ENCODE peak calls at places on chromosomes 16 and 17, in ten cellular contexts. Q is small intestine; P is activated T-cell treated with anti-CD3 and anti-CD28 coated beads for 24 hours; Y is NCI-H1436; G is NCI-H510A treated with DMSO at 0.1 percent for 48 hours; L is CD8-positive, alpha-beta memory T cell; B is stimulated activated CD8-positive, alpha-beta memory T cell treated with anti-CD3 and anti-CD28 coated beads, Interleukin-4, amount 100 ng/mL, for 1 hour; H is EL; R is esophagus muscularis mucosa; J is A549. D is an unnamed sample.

GRCh38 chr17:21542991-21543390 is 149.3 kb upstream of the KCNJ18 start:
- DNase-seq in Q (no peak), P (no peak), Y (no peak), G (no peak), L (no peak), B (no peak), H (no peak), R (no peak), J (no peak), D (no peak)

GRCh38 chr16:88329726-88330700 is 52.7 kb upstream of the ZNF469 start:
- DNase-seq in Q (no peak), P (no peak), Y (no peak), G (no peak), L (no peak), B (no peak), H (peak), R (no peak), J (no peak), D (no peak)

GRCh38 chr17:29826045-29826692 is 103.9 kb downstream of the SSH2 start:
- DNase-seq in Q (peak), P (no peak), Y (peak), G (peak), L (no peak), B (no peak), H (no peak), R (no peak), J (no peak), D (no peak)

GRCh38 chr17:50036455-50037320 is 19.2 kb upstream of the ITGA3 start:
- DNase-seq in Q (no peak), P (no peak), Y (no peak), G (no peak), L (no peak), B (no peak), H (no peak), R (no peak), J (no peak), D (no peak)

GRCh38 chr17:36972186-36972686 is 23.5 kb downstream of the AATF start:
- DNase-seq in Q (no peak), P (no peak), Y (no peak), G (no peak), L (no peak), B (no peak), H (peak), R (no peak), J (no peak), D (no peak)

GRCh38 chr17:47276868-47277267 is 23.2 kb downstream of the ITGB3 start:
- DNase-seq in Q (peak), P (no peak), Y (peak), G (peak), L (no peak), B (no peak), H (peak), R (no peak), J (no peak), D (no peak)

GRCh38 chr17:28499684-28500357 is 6.3 kb upstream of the FOXN1 start:
- DNase-seq in Q (no peak), P (no peak), Y (no peak), G (no peak), L (no peak), B (no peak), H (no peak), R (no peak), J (no peak), D (no peak)

GRCh38 chr17:21295036-21295952 is 10.8 kb downstream of the MAP2K3 start:
- DNase-seq in Q (peak), P (no peak), Y (no peak), G (no peak), L (no peak), B (no peak), H (no peak), R (no peak), J (no peak), D (no peak)

GRCh38 chr16:988465-989353 is 7.1 kb downstream of the SOX8 start:
- DNase-seq in Q (no peak), P (no peak), Y (no peak), G (no peak), L (no peak), B (no peak), H (no peak), R (no peak), J (no peak), D (no peak)

GRCh38 chr17:57935833-57936807 is 19.1 kb downstream of the CUEDC1 start:
- DNase-seq in Q (no peak), P (no peak), Y (no peak), G (no peak), L (no peak), B (no peak), H (peak), R (no peak), J (no peak), D (no peak)

GRCh38 chr16:50637716-50638602 is 43.2 kb downstream of the SNX20 start:
- DNase-seq in Q (no peak), P (no peak), Y (no peak), G (no peak), L (no peak), B (no peak), H (no peak), R (no peak), J (no peak), D (no peak)

GRCh38 chr16:22353188-22353919 is 21.1 kb downstream of the CDR2 start:
- DNase-seq in Q (peak), P (no peak), Y (no peak), G (no peak), L (no peak), B (no peak), H (peak), R (no peak), J (no peak), D (no peak)

GRCh38 chr17:15231851-15232516 is 33.1 kb downstream of the PMP22 start:
- DNase-seq in Q (no peak), P (no peak), Y (no peak), G (no peak), L (no peak), B (no peak), H (no peak), R (no peak), J (no peak), D (no peak)

GRCh38 chr16:23378256-23378655 is 74.7 kb downstream of the COG7 start:
- DNase-seq in Q (no peak), P (no peak), Y (no peak), G (no peak), L (no peak), B (no peak), H (no peak), R (no peak), J (no peak), D (no peak)

GRCh38 chr17:83056583-83057396 is 22.6 kb upstream of the METRNL start:
- DNase-seq in Q (no peak), P (no peak), Y (no peak), G (no peak), L (no peak), B (no peak), H (peak), R (no peak), J (no peak), D (no peak)

GRCh38 chr16:23691483-23692189 is 12.9 kb downstream of the PLK1 start:
- DNase-seq in Q (no peak), P (no peak), Y (no peak), G (no peak), L (no peak), B (no peak), H (peak), R (no peak), J (no peak), D (no peak)

GRCh38 chr16:49523435-49524159 is 150.0 kb downstream of the C16orf78 start:
- DNase-seq in Q (no peak), P (no peak), Y (no peak), G (no peak), L (no peak), B (no peak), H (no peak), R (no peak), J (no peak), D (no peak)

GRCh38 chr17:14312522-14312921 is 11.6 kb downstream of the HS3ST3B1 start:
- DNase-seq in Q (no peak), P (no peak), Y (no peak), G (no peak), L (no peak), B (no peak), H (no peak), R (no peak), J (no peak), D (no peak)

GRCh38 chr17:49469831-49470568 is 25.1 kb upstream of the NGFR start:
- DNase-seq in Q (no peak), P (no peak), Y (peak), G (no peak), L (no peak), B (no peak), H (no peak), R (no peak), J (no peak), D (no peak)

GRCh38 chr17:65742433-65743312 is 181.2 kb upstream of the AXIN2 start:
- DNase-seq in Q (no peak), P (no peak), Y (no peak), G (no peak), L (no peak), B (no peak), H (peak), R (no peak), J (peak), D (no peak)

GRCh38 chr17:47009759-47010594 is 30.9 kb upstream of the RPRML start:
- DNase-seq in Q (no peak), P (no peak), Y (no peak), G (no peak), L (no peak), B (no peak), H (peak), R (no peak), J (no peak), D (no peak)

GRCh38 chr16:87412371-87412995 is 20.3 kb downstream of the MAP1LC3B start:
- DNase-seq in Q (no peak), P (no peak), Y (no peak), G (no peak), L (no peak), B (no peak), H (no peak), R (no peak), J (no peak), D (no peak)

GRCh38 chr17:49959183-49959935 is 9.6 kb upstream of the DLX4 start:
- DNase-seq in Q (no peak), P (no peak), Y (no peak), G (no peak), L (no peak), B (no peak), H (peak), R (no peak), J (no peak), D (no peak)

GRCh38 chr17:32914181-32914580 is 13.8 kb upstream of the TMEM98 start:
- DNase-seq in Q (no peak), P (peak), Y (no peak), G (no peak), L (no peak), B (no peak), H (no peak), R (no peak), J (no peak), D (no peak)

GRCh38 chr17:10631048-10631700 is 25.9 kb downstream of the MYH3 start:
- DNase-seq in Q (peak), P (peak), Y (peak), G (no peak), L (peak), B (no peak), H (peak), R (no peak), J (peak), D (no peak)

GRCh38 chr17:7251330-7252175 is at the start of gene CTDNEP1:
- DNase-seq in Q (peak), P (peak), Y (peak), G (peak), L (peak), B (peak), H (peak), R (peak), J (peak), D (peak)

GRCh38 chr17:64275016-64275415 is 12.0 kb upstream of the TEX2 start:
- DNase-seq in Q (no peak), P (no peak), Y (no peak), G (no peak), L (no peak), B (no peak), H (no peak), R (no peak), J (no peak), D (no peak)

GRCh38 chr17:82862758-82863645 is 23.2 kb upstream of the ZNF750 start:
- DNase-seq in Q (no peak), P (no peak), Y (no peak), G (no peak), L (no peak), B (no peak), H (no peak), R (no peak), J (no peak), D (no peak)

GRCh38 chr16:69476920-69477418 is 52.5 kb downstream of the CYB5B start:
- DNase-seq in Q (no peak), P (no peak), Y (no peak), G (peak), L (no peak), B (no peak), H (peak), R (no peak), J (peak), D (no peak)

D was measured in effector memory CD8-positive, alpha-beta T cell.